ENCODE peak calls at places on chromosomes 4 and X, in eight cellular contexts. One of them, this sample, is unnamed.

GRCh38 chrX:9340619-9341304 is 124.1 kb upstream of the TBL1X start:
- DNase-seq in BJ: no peak
- DNase-seq in M059J: peak; percentile 32
- DNase-seq in left cardiac atrium: peak; percentile 29
- DNase-seq in CD4-positive, alpha-beta T cell: peak; percentile 32
- DNase-seq in GM20000: peak; percentile 34
- DNase-seq in HEK293T: no peak
- DNase-seq in activated CD4-positive, alpha-beta T cell treated with anti-CD3 and anti-CD28 coated beads for 1 hour: no peak
- DNase-seq in this sample: no peak

GRCh38 chr4:38605794-38606586 is 58.0 kb upstream of the KLF3 start:
- DNase-seq in GM20000: no peak
- DNase-seq in HEK293T: no peak
- DNase-seq in BJ: no peak
- DNase-seq in M059J: no peak
- DNase-seq in left cardiac atrium: no peak
- DNase-seq in activated CD4-positive, alpha-beta T cell treated with anti-CD3 and anti-CD28 coated beads for 1 hour: no peak
- DNase-seq in CD4-positive, alpha-beta T cell: no peak
- DNase-seq in this sample: peak; percentile 59

GRCh38 chrX:15404712-15405111 is 20.5 kb upstream of the VEGFD start:
- DNase-seq in HEK293T: no peak
- DNase-seq in M059J: no peak
- DNase-seq in BJ: no peak
- DNase-seq in CD4-positive, alpha-beta T cell: no peak
- DNase-seq in left cardiac atrium: peak; percentile 21
- DNase-seq in activated CD4-positive, alpha-beta T cell treated with anti-CD3 and anti-CD28 coated beads for 1 hour: no peak
- DNase-seq in GM20000: no peak
- DNase-seq in this sample: no peak

GRCh38 chr4:139973015-139973414 is 181.0 kb downstream of the MAML3 start:
- DNase-seq in HEK293T: no peak
- DNase-seq in BJ: no peak
- DNase-seq in left cardiac atrium: no peak
- DNase-seq in M059J: peak; percentile 80
- DNase-seq in activated CD4-positive, alpha-beta T cell treated with anti-CD3 and anti-CD28 coated beads for 1 hour: no peak
- DNase-seq in GM20000: no peak
- DNase-seq in CD4-positive, alpha-beta T cell: no peak
- DNase-seq in this sample: no peak

GRCh38 chrX:41085883-41086626 is 810 bp downstream of the USP9X start:
- DNase-seq in CD4-positive, alpha-beta T cell: peak; percentile 9
- DNase-seq in BJ: no peak
- DNase-seq in left cardiac atrium: peak; percentile 64
- DNase-seq in GM20000: peak; percentile 44
- DNase-seq in HEK293T: peak; percentile 55
- DNase-seq in M059J: peak; percentile 64
- DNase-seq in activated CD4-positive, alpha-beta T cell treated with anti-CD3 and anti-CD28 coated beads for 1 hour: peak; percentile 8
- DNase-seq in this sample: no peak

GRCh38 chrX:15177316-15177715 is 92.6 kb downstream of the ASB9 start:
- DNase-seq in M059J: peak; percentile 46
- DNase-seq in BJ: no peak
- DNase-seq in CD4-positive, alpha-beta T cell: no peak
- DNase-seq in activated CD4-positive, alpha-beta T cell treated with anti-CD3 and anti-CD28 coated beads for 1 hour: no peak
- DNase-seq in left cardiac atrium: no peak
- DNase-seq in HEK293T: no peak
- DNase-seq in GM20000: no peak
- DNase-seq in this sample: no peak

GRCh38 chr4:80179637-80180161 is 17.6 kb upstream of the PRDM8 start:
- DNase-seq in M059J: no peak
- DNase-seq in GM20000: no peak
- DNase-seq in BJ: no peak
- DNase-seq in left cardiac atrium: no peak
- DNase-seq in activated CD4-positive, alpha-beta T cell treated with anti-CD3 and anti-CD28 coated beads for 1 hour: no peak
- DNase-seq in CD4-positive, alpha-beta T cell: no peak
- DNase-seq in HEK293T: no peak
- DNase-seq in this sample: no peak

GRCh38 chr4:8765631-8766590 is 105.7 kb downstream of the HMX1 start:
- DNase-seq in activated CD4-positive, alpha-beta T cell treated with anti-CD3 and anti-CD28 coated beads for 1 hour: no peak
- DNase-seq in CD4-positive, alpha-beta T cell: no peak
- DNase-seq in left cardiac atrium: peak; percentile 14
- DNase-seq in HEK293T: no peak
- DNase-seq in GM20000: no peak
- DNase-seq in M059J: no peak
- DNase-seq in BJ: no peak
- DNase-seq in this sample: no peak

GRCh38 chrX:40151211-40152172 is 53.7 kb upstream of the BCOR start:
- DNase-seq in M059J: no peak
- DNase-seq in CD4-positive, alpha-beta T cell: no peak
- DNase-seq in BJ: no peak
- DNase-seq in HEK293T: no peak
- DNase-seq in activated CD4-positive, alpha-beta T cell treated with anti-CD3 and anti-CD28 coated beads for 1 hour: no peak
- DNase-seq in left cardiac atrium: no peak
- DNase-seq in GM20000: peak; percentile 11
- DNase-seq in this sample: no peak

GRCh38 chr4:163540977-163541376 is 46.5 kb downstream of the TMA16 start:
- DNase-seq in HEK293T: no peak
- DNase-seq in M059J: peak; percentile 87
- DNase-seq in BJ: peak; percentile 36
- DNase-seq in left cardiac atrium: no peak
- DNase-seq in GM20000: no peak
- DNase-seq in activated CD4-positive, alpha-beta T cell treated with anti-CD3 and anti-CD28 coated beads for 1 hour: no peak
- DNase-seq in CD4-positive, alpha-beta T cell: no peak
- DNase-seq in this sample: no peak

GRCh38 chr4:185096032-185096653 is 46.9 kb upstream of the SLC25A4 start:
- DNase-seq in BJ: no peak
- DNase-seq in GM20000: peak; percentile 50
- DNase-seq in CD4-positive, alpha-beta T cell: peak; percentile 4
- DNase-seq in M059J: peak; percentile 35
- DNase-seq in HEK293T: peak; percentile 18
- DNase-seq in activated CD4-positive, alpha-beta T cell treated with anti-CD3 and anti-CD28 coated beads for 1 hour: no peak
- DNase-seq in left cardiac atrium: no peak
- DNase-seq in this sample: peak; percentile 12

GRCh38 chr4:137367608-137368007 is 164.7 kb downstream of the PCDH18 start:
- DNase-seq in CD4-positive, alpha-beta T cell: no peak
- DNase-seq in M059J: peak; percentile 8
- DNase-seq in BJ: peak; percentile 71
- DNase-seq in GM20000: no peak
- DNase-seq in activated CD4-positive, alpha-beta T cell treated with anti-CD3 and anti-CD28 coated beads for 1 hour: no peak
- DNase-seq in left cardiac atrium: no peak
- DNase-seq in HEK293T: no peak
- DNase-seq in this sample: no peak

GRCh38 chrX:99469439-99469838 is 940.6 kb downstream of the PCDH19 start:
- DNase-seq in GM20000: no peak
- DNase-seq in activated CD4-positive, alpha-beta T cell treated with anti-CD3 and anti-CD28 coated beads for 1 hour: no peak
- DNase-seq in BJ: no peak
- DNase-seq in CD4-positive, alpha-beta T cell: no peak
- DNase-seq in M059J: no peak
- DNase-seq in HEK293T: no peak
- DNase-seq in left cardiac atrium: no peak
- DNase-seq in this sample: no peak